ENCODE peak calls at places on chromosome 15, in four cellular contexts. P is stimulated activated naive CD4-positive, alpha-beta T cell; Q is HS-5; G is activated CD4-positive, alpha-beta T cell treated with anti-CD3 and anti-CD28 coated beads, Interleukin-2, amount 10 ng/mL, durations not matched to agents 24 days and 14 days. E is an unnamed sample.

GRCh38 chr15:90266061-90266431 is 574 bp downstream of the NGRN start:
- DNase-seq in G (peak; percentile 88), Q (no peak), P (no peak), E (peak; percentile 30)

GRCh38 chr15:81375461-81375860 is 1.4 kb upstream of the TMC3 start:
- DNase-seq in Q (no peak), G (no peak), P (no peak), E (no peak)

GRCh38 chr15:38021259-38021658 is 86.8 kb downstream of the TMCO5A start:
- DNase-seq in P (no peak), Q (no peak), G (no peak), E (no peak)

GRCh38 chr15:60616147-60616546 is 137.2 kb upstream of the ICE2 start:
- DNase-seq in Q (no peak), G (no peak), P (no peak), E (no peak)

GRCh38 chr15:45037936-45038335 is 14.9 kb downstream of the SORD start:
- DNase-seq in Q (no peak), P (no peak), G (no peak), E (no peak)

GRCh38 chr15:52780172-52780980 is 9.8 kb downstream of the ONECUT1 start:
- DNase-seq in G (peak; percentile 91), P (peak; percentile 63), Q (peak; percentile 64), E (peak; percentile 33)

GRCh38 chr15:69045810-69046209 is 31.3 kb downstream of the NOX5 start:
- DNase-seq in G (no peak), P (no peak), Q (no peak), E (no peak)

GRCh38 chr15:77506311-77507150 is 85.8 kb downstream of the HMG20A start:
- DNase-seq in P (no peak), G (no peak), Q (no peak), E (no peak)

GRCh38 chr15:85592148-85592547 is 202.6 kb downstream of the KLHL25 start:
- DNase-seq in P (no peak), G (no peak), Q (no peak), E (peak; percentile 71)

GRCh38 chr15:78307977-78308376 is 8.6 kb upstream of the SKIC8 start:
- DNase-seq in P (no peak), G (no peak), Q (no peak), E (no peak)

GRCh38 chr15:73524919-73525318 is 82.0 kb downstream of the REC114 start:
- DNase-seq in Q (no peak), G (no peak), P (no peak), E (no peak)

GRCh38 chr15:39747326-39747725 is 35.3 kb downstream of the FSIP1 start:
- DNase-seq in P (no peak), G (no peak), Q (no peak), E (no peak)

GRCh38 chr15:67097893-67098740 is 32.7 kb downstream of the SMAD3 start:
- DNase-seq in G (peak; percentile 85), P (peak; percentile 34), Q (no peak), E (no peak)

GRCh38 chr15:48406911-48407310 is 75.7 kb downstream of the DUT start:
- DNase-seq in Q (no peak), G (no peak), P (no peak), E (no peak)

GRCh38 chr15:42491540-42492225 is 742 bp upstream of the ZNF106 start:
- DNase-seq in Q (peak; percentile 75), G (no peak), P (no peak), E (peak; percentile 39)

GRCh38 chr15:35194296-35194695 is 109.2 kb upstream of the NANOGP8 start:
- DNase-seq in Q (no peak), G (no peak), P (no peak), E (no peak)

GRCh38 chr15:60000113-60000823 is 3.8 kb upstream of the FOXB1 start:
- DNase-seq in G (peak; percentile 71), Q (no peak), P (peak; percentile 47), E (no peak)

GRCh38 chr15:92845109-92845508 is 55.0 kb upstream of the CHD2 start:
- DNase-seq in P (peak; percentile 80), G (peak; percentile 70), Q (no peak), E (no peak)

GRCh38 chr15:74229686-74230085 is 6.4 kb upstream of the CCDC33 start:
- DNase-seq in G (no peak), Q (no peak), P (no peak), E (no peak)

GRCh38 chr15:77419050-77419835 is 661 bp downstream of the PEAK1 start:
- DNase-seq in G (peak; percentile 81), Q (no peak), P (no peak), E (peak; percentile 15)

GRCh38 chr15:67065531-67066005 is at the start of gene SMAD3:
- DNase-seq in G (peak; percentile 95), Q (no peak), P (peak; percentile 63), E (no peak)

GRCh38 chr15:60408438-60409105 is 10.8 kb upstream of the ANXA2 start:
- DNase-seq in Q (peak; percentile 88), G (no peak), P (no peak), E (peak; percentile 38)

GRCh38 chr15:70799667-70800450 is 36.5 kb upstream of the UACA start:
- DNase-seq in P (no peak), G (no peak), Q (peak; percentile 80), E (peak; percentile 75)

GRCh38 chr15:44706946-44707636 is 4.0 kb downstream of the PATL2 start:
- DNase-seq in Q (no peak), P (no peak), G (no peak), E (no peak)

GRCh38 chr15:80849308-80849707 is 70.1 kb downstream of the CEMIP start:
- DNase-seq in P (no peak), G (no peak), Q (peak; percentile 69), E (peak; percentile 59)

GRCh38 chr15:85756411-85757072 is 38.2 kb downstream of the KLHL25 start:
- DNase-seq in P (no peak), Q (no peak), G (no peak), E (no peak)

GRCh38 chr15:95609096-95609495 is 721.4 kb upstream of the NR2F2 start:
- DNase-seq in G (no peak), P (no peak), Q (peak; percentile 22), E (no peak)

GRCh38 chr15:36831125-36831914 is 251.9 kb downstream of the CDIN1 start:
- DNase-seq in P (no peak), Q (peak; percentile 93), G (no peak), E (peak; percentile 9)

GRCh38 chr15:100725121-100726069 is 123.0 kb downstream of the ASB7 start:
- DNase-seq in G (no peak), P (no peak), Q (peak; percentile 77), E (peak; percentile 35)

GRCh38 chr15:95196176-95196915 is 965.0 kb downstream of the MCTP2 start:
- DNase-seq in P (no peak), G (no peak), Q (no peak), E (no peak)

GRCh38 chr15:90367578-90367977 is 15.5 kb downstream of the ZNF774 start:
- DNase-seq in P (no peak), Q (no peak), G (no peak), E (no peak)

GRCh38 chr15:66252411-66253295 is 897 bp downstream of the MEGF11 start:
- DNase-seq in G (peak; percentile 85), P (peak; percentile 25), Q (no peak), E (peak; percentile 75)

GRCh38 chr15:78228356-78228996 is 5.9 kb downstream of the ACSBG1 start:
- DNase-seq in P (no peak), Q (no peak), G (no peak), E (no peak)

GRCh38 chr15:74337607-74338211 is 29.7 kb downstream of the CYP11A1 start:
- DNase-seq in P (no peak), Q (no peak), G (no peak), E (no peak)

GRCh38 chr15:45022871-45023658 is at the start of gene SORD:
- DNase-seq in Q (peak; percentile 40), G (peak; percentile 98), P (peak; percentile 84), E (peak; percentile 93)

GRCh38 chr15:96272427-96272826 is 58.1 kb upstream of the NR2F2 start:
- DNase-seq in Q (no peak), G (no peak), P (no peak), E (no peak)

GRCh38 chr15:93074596-93074995 is 14.4 kb downstream of the RGMA start:
- DNase-seq in P (no peak), G (no peak), Q (no peak), E (no peak)

GRCh38 chr15:93152264-93152884 is 63.4 kb upstream of the RGMA start:
- DNase-seq in G (peak; percentile 72), Q (no peak), P (no peak), E (no peak)

E was measured in HTR-8/SVneo.